ENCODE peak calls at places on chromosomes 12 and 14, in nine cellular contexts. O is T-helper 1 cell; J is T-helper 9 cell; P is putamen; T is stimulated activated CD4-positive, alpha-beta T cell treated with anti-CD3 and anti-CD28 coated beads, Interleukin-2, amount 100 ng/mL, for 48 hours; V is stimulated activated CD8-positive, alpha-beta memory T cell treated with anti-CD3 and anti-CD28 coated beads, Interleukin-12 subunit alpha, Interleukin-12 subunit beta, amount 100 ng/mL, for 1 hour; Z is germinal center; D is bronchial epithelial cell; H is suprapubic skin. R is an unnamed sample.

GRCh38 chr14:36647827-36648753 is 13.6 kb upstream of the PAX9 start:
- DNase-seq in J (no peak), Z (no peak), O (no peak), P (no peak), H (no peak), D (peak), T (no peak), V (no peak), R (no peak)

GRCh38 chr14:95003099-95003960 is 154.0 kb downstream of the DICER1 start:
- DNase-seq in H (no peak), O (no peak), P (no peak), V (no peak), T (no peak), D (no peak), Z (no peak), J (no peak), R (no peak)

GRCh38 chr12:132540436-132540835 is 50.5 kb downstream of the FBRSL1 start:
- DNase-seq in Z (no peak), V (no peak), T (no peak), P (no peak), D (no peak), H (no peak), J (no peak), O (no peak), R (no peak)

GRCh38 chr14:105581551-105582341 is 55.4 kb downstream of the TMEM121 start:
- DNase-seq in J (no peak), P (no peak), V (no peak), D (no peak), H (no peak), Z (peak), T (no peak), O (no peak), R (no peak)

GRCh38 chr14:65333926-65334687 is 78.4 kb upstream of the FUT8 start:
- DNase-seq in D (no peak), V (no peak), O (no peak), P (no peak), H (no peak), T (no peak), Z (no peak), J (no peak), R (no peak)

GRCh38 chr14:50839048-50839447 is 8.1 kb upstream of the NIN start:
- DNase-seq in Z (no peak), J (no peak), D (peak), V (no peak), T (no peak), H (no peak), O (no peak), P (no peak), R (no peak)

GRCh38 chr12:40980346-40981005 is 207.6 kb upstream of the PDZRN4 start:
- DNase-seq in D (peak), T (no peak), V (no peak), H (no peak), P (no peak), J (no peak), Z (no peak), O (no peak), R (no peak)

GRCh38 chr12:123109319-123109772 is 41.5 kb downstream of the PITPNM2 start:
- DNase-seq in P (peak), J (no peak), O (no peak), D (no peak), H (no peak), T (no peak), V (no peak), Z (no peak), R (no peak)

GRCh38 chr12:27619308-27619707 is 76.9 kb upstream of the REP15 start:
- DNase-seq in V (no peak), P (peak), D (peak), O (no peak), J (no peak), T (no peak), H (no peak), Z (no peak), R (no peak)

GRCh38 chr12:55057466-55057865 is 37.7 kb downstream of the NEUROD4 start:
- DNase-seq in Z (no peak), V (no peak), J (no peak), H (no peak), D (no peak), P (no peak), T (no peak), O (no peak), R (no peak)

GRCh38 chr14:95460647-95461478 is 55.6 kb downstream of the SYNE3 start:
- DNase-seq in O (no peak), D (peak), J (no peak), H (no peak), V (no peak), T (no peak), Z (no peak), P (peak), R (no peak)

GRCh38 chr14:101810897-101811620 is 49.5 kb downstream of the PPP2R5C start:
- DNase-seq in O (no peak), P (no peak), T (no peak), Z (no peak), H (no peak), D (peak), J (no peak), V (no peak), R (no peak)

GRCh38 chr14:38056270-38056669 is 151.4 kb upstream of the SSTR1 start:
- DNase-seq in V (no peak), P (no peak), O (no peak), Z (peak), H (no peak), J (no peak), D (no peak), T (no peak), R (no peak)

GRCh38 chr12:89927226-89927698 is 218.6 kb upstream of the ATP2B1 start:
- DNase-seq in Z (peak), O (no peak), V (no peak), D (no peak), H (no peak), T (no peak), P (no peak), J (no peak), R (no peak)

GRCh38 chr12:104694711-104695110 is 238.0 kb downstream of the CHST11 start:
- DNase-seq in T (no peak), V (no peak), P (no peak), H (no peak), D (no peak), Z (no peak), J (no peak), O (no peak), R (no peak)

GRCh38 chr12:63149884-63150254 is 1.1 kb downstream of the AVPR1A start:
- DNase-seq in O (no peak), J (no peak), P (no peak), D (no peak), Z (no peak), V (no peak), H (no peak), T (no peak), R (no peak)

GRCh38 chr12:64806593-64806992 is 17.9 kb upstream of the TBC1D30 start:
- DNase-seq in V (no peak), O (no peak), P (no peak), T (no peak), Z (no peak), D (peak), J (no peak), H (no peak), R (no peak)

GRCh38 chr12:123474493-123475255 is 16.7 kb downstream of the SNRNP35 start:
- DNase-seq in T (no peak), Z (no peak), J (no peak), H (no peak), P (no peak), V (no peak), D (no peak), O (no peak), R (no peak)

GRCh38 chr12:121801601-121802484 is 2.0 kb upstream of the SETD1B start:
- DNase-seq in D (peak), V (no peak), Z (peak), T (no peak), P (peak), J (no peak), O (no peak), H (no peak), R (peak)

GRCh38 chr14:35385042-35385839 is 19.3 kb downstream of the NFKBIA start:
- DNase-seq in Z (no peak), T (no peak), H (no peak), V (no peak), J (no peak), O (no peak), D (peak), P (peak), R (no peak)

GRCh38 chr12:25455696-25456095 is 97.4 kb downstream of the LMNTD1 start:
- DNase-seq in O (no peak), D (no peak), T (no peak), J (no peak), V (no peak), Z (no peak), H (no peak), P (no peak), R (no peak)

GRCh38 chr12:53381739-53382630 is 2.0 kb downstream of the SP1 start:
- DNase-seq in T (no peak), D (peak), O (peak), Z (no peak), J (peak), P (peak), H (no peak), V (no peak), R (no peak)

GRCh38 chr14:68882235-68882634 is 89.4 kb upstream of the ZFP36L1 start:
- DNase-seq in O (no peak), H (peak), T (no peak), J (no peak), V (no peak), D (no peak), Z (no peak), P (no peak), R (no peak)

GRCh38 chr12:10190558-10191388 is 11.9 kb downstream of the TMEM52B start:
- DNase-seq in Z (peak), O (peak), P (peak), J (peak), H (no peak), T (peak), D (peak), V (peak), R (peak)

GRCh38 chr12:131784909-131785762 is 43.1 kb upstream of the MMP17 start:
- DNase-seq in H (no peak), V (no peak), T (no peak), J (no peak), O (no peak), D (no peak), Z (no peak), P (no peak), R (no peak)

GRCh38 chr14:32370720-32371119 is 41.6 kb downstream of the AKAP6 start:
- DNase-seq in V (no peak), Z (no peak), D (peak), T (no peak), J (no peak), H (no peak), O (no peak), P (no peak), R (no peak)

GRCh38 chr14:80300351-80300750 is 89.0 kb upstream of the DIO2 start:
- DNase-seq in V (no peak), T (no peak), Z (no peak), O (no peak), P (no peak), D (no peak), H (no peak), J (no peak), R (no peak)

GRCh38 chr12:96094201-96094600 is 58.8 kb upstream of the LTA4H start:
- DNase-seq in P (no peak), D (peak), V (no peak), O (no peak), H (no peak), T (no peak), J (no peak), Z (no peak), R (no peak)

GRCh38 chr12:108332791-108333382 is 6.2 kb downstream of the CMKLR1 start:
- DNase-seq in O (no peak), P (peak), Z (no peak), V (no peak), D (no peak), H (no peak), J (no peak), T (no peak), R (no peak)

GRCh38 chr14:79318371-79318770 is 892.9 kb downstream of the DIO2 start:
- DNase-seq in Z (no peak), P (no peak), O (no peak), H (no peak), D (no peak), V (no peak), T (no peak), J (no peak), R (no peak)

GRCh38 chr12:23757541-23757962 is 191.9 kb downstream of the SOX5 start:
- DNase-seq in Z (no peak), J (no peak), T (no peak), D (no peak), H (no peak), V (no peak), P (no peak), O (no peak), R (no peak)

GRCh38 chr12:16112626-16113560 is 164.6 kb downstream of the SLC15A5 start:
- DNase-seq in J (no peak), O (no peak), P (no peak), T (no peak), V (no peak), H (no peak), D (no peak), Z (no peak), R (no peak)

GRCh38 chr14:93286212-93286890 is 46.5 kb downstream of the BTBD7 start:
- DNase-seq in Z (no peak), P (no peak), H (no peak), D (no peak), T (no peak), J (no peak), O (no peak), V (no peak), R (no peak)

GRCh38 chr14:105165761-105166485 is 2.7 kb downstream of the JAG2 start:
- DNase-seq in D (peak), Z (no peak), T (no peak), J (no peak), V (no peak), H (no peak), O (no peak), P (no peak), R (no peak)

R was measured in activated effector memory CD4-positive, alpha-beta T cell treated with Interleukin-2 at 50 U/mL for 16 hours.